ENCODE peak calls at places on chromosomes 16 and 17, in nine cellular contexts. R is naive thymus-derived CD8-positive, alpha-beta T cell; L is stimulated activated CD8-positive, alpha-beta memory T cell treated with anti-CD3 and anti-CD28 coated beads, Interleukin-2, amount 100 ng/mL, for 1 hour; I is GM23338; N is PC-9; Q is body of pancreas; J is psoas muscle; Y is EL; B is choroid plexus epithelial cell. W is an unnamed sample.
A peak's percentile ranks its signal among the peaks of the same experiment; 100 is the strongest.

GRCh38 chr16:55672471-55672870 is 16.7 kb downstream of the SLC6A2 start:
- DNase-seq in Y (peak; percentile 53), B (peak; percentile 15), L (no peak), I (no peak), J (peak; percentile 62), N (no peak), R (no peak), Q (peak; percentile 16), W (no peak)

GRCh38 chr16:89489731-89490385 is 503 bp downstream of the ANKRD11 start:
- DNase-seq in J (peak; percentile 61), Q (no peak), I (no peak), Y (no peak), N (no peak), B (no peak), L (no peak), R (no peak), W (no peak)

GRCh38 chr16:86549076-86549892 is 5.8 kb downstream of the MTHFSD start:
- DNase-seq in Y (no peak), B (no peak), Q (no peak), I (no peak), L (no peak), R (no peak), N (no peak), J (no peak), W (no peak)

GRCh38 chr16:85963746-85964370 is 64.9 kb downstream of the IRF8 start:
- DNase-seq in N (no peak), L (no peak), B (peak; percentile 12), R (no peak), Y (no peak), J (peak; percentile 73), I (no peak), Q (peak; percentile 30), W (no peak)

GRCh38 chr17:18172528-18173278 is 10.9 kb upstream of the ALKBH5 start:
- DNase-seq in L (no peak), J (no peak), B (no peak), Y (no peak), N (no peak), I (peak; percentile 34), R (no peak), Q (peak; percentile 33), W (no peak)

GRCh38 chr16:31476305-31477219 is 4.6 kb downstream of the TGFB1I1 start:
- DNase-seq in Q (peak; percentile 94), B (no peak), R (peak; percentile 81), N (peak; percentile 90), L (peak; percentile 85), J (peak; percentile 79), I (peak; percentile 88), Y (no peak), W (peak; percentile 87)

GRCh38 chr16:87297918-87298631 is 19.1 kb downstream of the C16orf95 start:
- DNase-seq in R (peak; percentile 24), Q (peak; percentile 47), L (peak; percentile 10), I (peak; percentile 92), J (no peak), N (no peak), Y (peak; percentile 25), B (peak; percentile 50), W (peak; percentile 71)

GRCh38 chr16:20315764-20316163 is 11.5 kb downstream of the GP2 start:
- DNase-seq in Q (no peak), L (no peak), Y (no peak), I (no peak), B (no peak), J (no peak), N (no peak), R (no peak), W (no peak)

GRCh38 chr16:83247767-83248372 is 559.9 kb upstream of the HSBP1 start:
- DNase-seq in B (no peak), Q (no peak), L (no peak), Y (no peak), N (no peak), R (no peak), J (no peak), I (no peak), W (no peak)

GRCh38 chr17:76575570-76575969 is 10.1 kb downstream of the ST6GALNAC2 start:
- DNase-seq in Q (no peak), R (no peak), N (no peak), L (no peak), J (no peak), B (no peak), Y (no peak), I (no peak), W (no peak)

GRCh38 chr16:1343428-1344242 is 8.0 kb downstream of the TSR3 start:
- DNase-seq in B (no peak), Y (no peak), J (no peak), I (no peak), N (no peak), L (no peak), R (no peak), Q (peak; percentile 40), W (no peak)

GRCh38 chr16:671353-672131 is 3.6 kb downstream of the RHOT2 start:
- DNase-seq in Q (no peak), J (no peak), I (no peak), R (no peak), L (no peak), Y (no peak), B (no peak), N (no peak), W (no peak)

GRCh38 chr17:39920218-39921210 is 2.1 kb upstream of the GSDMB start:
- DNase-seq in L (no peak), N (no peak), Q (no peak), R (peak; percentile 45), B (no peak), Y (no peak), J (no peak), I (peak; percentile 19), W (no peak)

GRCh38 chr16:4675864-4676786 is 17.2 kb upstream of the NUDT16L1 start:
- DNase-seq in J (no peak), Y (no peak), N (no peak), L (peak; percentile 27), I (peak; percentile 36), Q (no peak), B (no peak), R (peak; percentile 79), W (no peak)

GRCh38 chr17:1398900-1399299 is 1.1 kb downstream of the YWHAE start:
- DNase-seq in J (no peak), B (peak; percentile 60), L (no peak), R (peak; percentile 26), N (no peak), Q (peak; percentile 21), I (no peak), Y (peak; percentile 39), W (no peak)